ENCODE peak calls at places on chromosomes 7 and 10, in six cellular contexts. O, E, Z, C, B and W are unnamed samples.

GRCh38 chr10:67612577-67613537 is 83.1 kb downstream of the CTNNA3 start:
- DNase-seq in Z (peak), O (no peak), B (no peak), E (no peak), C (no peak), W (no peak)

GRCh38 chr10:24035761-24036160 is 173.2 kb upstream of the KIAA1217 start:
- DNase-seq in B (no peak), O (no peak), C (no peak), Z (no peak), E (no peak), W (no peak)

GRCh38 chr7:18693401-18693800 is 197.9 kb downstream of the HDAC9 start:
- DNase-seq in B (no peak), Z (peak), O (peak), C (no peak), E (no peak), W (no peak)

GRCh38 chr10:95360122-95360715 is 69.4 kb upstream of the PDLIM1 start:
- DNase-seq in C (no peak), O (no peak), Z (peak), B (no peak), E (no peak), W (no peak)

GRCh38 chr10:91653214-91653875 is 20.5 kb upstream of the PPP1R3C start:
- DNase-seq in B (no peak), E (no peak), C (no peak), O (no peak), Z (peak), W (no peak)

GRCh38 chr7:152866125-152866524 is 106.6 kb downstream of the ACTR3B start:
- DNase-seq in B (no peak), O (no peak), E (no peak), C (no peak), Z (no peak), W (no peak)

GRCh38 chr10:22228167-22228938 is 10.5 kb upstream of the EBLN1 start:
- DNase-seq in O (no peak), E (no peak), C (no peak), Z (no peak), B (no peak), W (no peak)

GRCh38 chr7:24756545-24756988 is 697 bp downstream of the GSDME start:
- DNase-seq in E (peak), B (no peak), Z (no peak), O (no peak), C (peak), W (no peak)

GRCh38 chr7:7895754-7896153 is 72.8 kb upstream of the GLCCI1 start:
- DNase-seq in C (no peak), Z (no peak), B (no peak), O (no peak), E (no peak), W (no peak)

GRCh38 chr10:59088912-59089573 is 87.4 kb upstream of the PHYHIPL start:
- DNase-seq in O (no peak), C (no peak), B (no peak), E (no peak), Z (no peak), W (no peak)

GRCh38 chr7:94064541-94065191 is 60.5 kb upstream of the BET1 start:
- DNase-seq in Z (peak), C (no peak), E (no peak), O (no peak), B (no peak), W (no peak)

GRCh38 chr10:59557052-59557451 is 152.6 kb downstream of the SLC16A9 start:
- DNase-seq in O (no peak), Z (no peak), E (no peak), B (no peak), C (peak), W (no peak)

GRCh38 chr7:30626984-30627383 is 32.3 kb downstream of the GARS1 start:
- DNase-seq in B (no peak), E (no peak), O (no peak), Z (no peak), C (no peak), W (no peak)

GRCh38 chr10:24822557-24822956 is 98.9 kb upstream of the ARHGAP21 start:
- DNase-seq in O (no peak), E (no peak), Z (no peak), C (no peak), B (no peak), W (no peak)

GRCh38 chr7:81618400-81619014 is 151.3 kb downstream of the HGF start:
- DNase-seq in O (no peak), B (no peak), Z (peak), C (no peak), E (no peak), W (no peak)

GRCh38 chr10:111475720-111476119 is 398.9 kb downstream of the ADRA2A start:
- DNase-seq in O (no peak), C (no peak), Z (peak), B (no peak), E (no peak), W (no peak)

GRCh38 chr7:24885305-24885704 is 94.7 kb downstream of the OSBPL3 start:
- DNase-seq in C (no peak), B (no peak), E (no peak), O (no peak), Z (no peak), W (no peak)

GRCh38 chr10:48606530-48607355 is 1.9 kb upstream of the ARHGAP22 start:
- DNase-seq in C (no peak), O (peak), E (no peak), Z (peak), B (no peak), W (no peak)

GRCh38 chr10:101814466-101815041 is 3.7 kb downstream of the OGA start:
- DNase-seq in Z (peak), O (no peak), B (no peak), C (no peak), E (no peak), W (no peak)

GRCh38 chr7:148738737-148739535 is 40.2 kb downstream of the CUL1 start:
- DNase-seq in Z (no peak), C (no peak), E (no peak), O (no peak), B (no peak), W (no peak)

GRCh38 chr7:127290801-127291361 is 38.1 kb upstream of the GRM8 start:
- DNase-seq in E (no peak), O (no peak), B (no peak), C (no peak), Z (peak), W (no peak)

GRCh38 chr10:80498833-80499671 is 38.6 kb upstream of the SH2D4B start:
- DNase-seq in E (peak), Z (peak), C (peak), O (peak), B (peak), W (peak)

GRCh38 chr10:15605740-15606369 is 113.9 kb downstream of the ITGA8 start:
- DNase-seq in C (no peak), E (no peak), O (no peak), Z (no peak), B (no peak), W (no peak)

GRCh38 chr7:92717601-92717981 is 118.8 kb downstream of the CDK6 start:
- DNase-seq in B (no peak), C (no peak), Z (peak), E (no peak), O (no peak), W (no peak)

GRCh38 chr10:118818621-118819221 is 64.0 kb upstream of the CACUL1 start:
- DNase-seq in E (peak), C (no peak), O (no peak), B (no peak), Z (no peak), W (no peak)

GRCh38 chr7:41879424-41879823 is 176.5 kb upstream of the INHBA start:
- DNase-seq in Z (peak), E (no peak), C (no peak), B (no peak), O (no peak), W (no peak)

GRCh38 chr10:43202224-43202656 is 64.0 kb downstream of the CSGALNACT2 start:
- DNase-seq in Z (no peak), O (no peak), E (no peak), C (no peak), B (peak), W (no peak)

GRCh38 chr10:51224610-51225230 is 150.4 kb downstream of the PRKG1 start:
- DNase-seq in Z (peak), B (no peak), C (no peak), E (no peak), O (no peak), W (no peak)